ENCODE peak calls at places on chromosomes 2 and 18, in nine cellular contexts. One of them, this sample, is unnamed. For H3K4me1, the result is how much of the 10 kb centered on the place peaks cover.

GRCh38 chr2:106284255-106284654 is 90.2 kb upstream of the UXS1 start:
- DNase-seq in psoas muscle: no peak
- DNase-seq in OCI-LY7: no peak
- DNase-seq in HepG2: no peak
- DNase-seq in neural progenitor cell: no peak
- DNase-seq in A549: no peak
- DNase-seq in lower lobe of right lung: no peak
- DNase-seq in upper lobe of left lung: no peak
- DNase-seq in keratinocyte: no peak
- DNase-seq in this sample: no peak

GRCh38 chr2:73984203-73984921 is at the start of gene TET3:
- DNase-seq in lower lobe of right lung: peak
- DNase-seq in upper lobe of left lung: peak
- DNase-seq in HepG2: no peak
- DNase-seq in A549: peak
- DNase-seq in keratinocyte: no peak
- DNase-seq in psoas muscle: peak
- DNase-seq in neural progenitor cell: peak
- DNase-seq in OCI-LY7: peak
- DNase-seq in this sample: peak

GRCh38 chr2:84807063-84807485 is 73.8 kb downstream of the TRABD2A start:
- DNase-seq in HepG2: no peak
- DNase-seq in OCI-LY7: no peak
- DNase-seq in upper lobe of left lung: peak
- DNase-seq in keratinocyte: no peak
- DNase-seq in neural progenitor cell: no peak
- DNase-seq in psoas muscle: no peak
- DNase-seq in lower lobe of right lung: peak
- DNase-seq in A549: peak
- DNase-seq in this sample: no peak

GRCh38 chr2:234621120-234621519 is 124.2 kb upstream of the ARL4C start:
- DNase-seq in OCI-LY7: no peak
- DNase-seq in keratinocyte: no peak
- DNase-seq in neural progenitor cell: no peak
- DNase-seq in A549: no peak
- DNase-seq in HepG2: no peak
- DNase-seq in lower lobe of right lung: no peak
- DNase-seq in psoas muscle: no peak
- DNase-seq in upper lobe of left lung: no peak
- DNase-seq in this sample: no peak

GRCh38 chr2:69222984-69223658 is 163.9 kb downstream of the GFPT1 start:
- DNase-seq in upper lobe of left lung: peak
- DNase-seq in neural progenitor cell: no peak
- DNase-seq in keratinocyte: no peak
- DNase-seq in OCI-LY7: no peak
- DNase-seq in HepG2: no peak
- DNase-seq in A549: no peak
- DNase-seq in psoas muscle: no peak
- DNase-seq in lower lobe of right lung: no peak
- DNase-seq in this sample: peak

GRCh38 chr2:239263937-239264837 is 136.6 kb downstream of the HDAC4 start:
- DNase-seq in psoas muscle: peak
- DNase-seq in lower lobe of right lung: no peak
- DNase-seq in HepG2: no peak
- DNase-seq in upper lobe of left lung: no peak
- DNase-seq in A549: no peak
- DNase-seq in keratinocyte: no peak
- DNase-seq in OCI-LY7: peak
- DNase-seq in neural progenitor cell: no peak
- DNase-seq in this sample: no peak

GRCh38 chr2:132503621-132504200 is 87.1 kb downstream of the GPR39 start:
- DNase-seq in lower lobe of right lung: no peak
- DNase-seq in A549: peak
- DNase-seq in neural progenitor cell: no peak
- DNase-seq in psoas muscle: no peak
- DNase-seq in keratinocyte: no peak
- DNase-seq in upper lobe of left lung: no peak
- DNase-seq in HepG2: no peak
- DNase-seq in OCI-LY7: no peak
- DNase-seq in this sample: no peak

GRCh38 chr2:237283136-237283928 is 130.6 kb downstream of the COL6A3 start:
- DNase-seq in A549: no peak
- DNase-seq in neural progenitor cell: no peak
- DNase-seq in HepG2: no peak
- DNase-seq in lower lobe of right lung: no peak
- DNase-seq in psoas muscle: no peak
- DNase-seq in upper lobe of left lung: no peak
- DNase-seq in OCI-LY7: no peak
- DNase-seq in keratinocyte: no peak
- DNase-seq in this sample: no peak

GRCh38 chr2:120491111-120491625 is 145.2 kb downstream of the INHBB start:
- DNase-seq in neural progenitor cell: no peak
- DNase-seq in OCI-LY7: no peak
- DNase-seq in A549: no peak
- DNase-seq in lower lobe of right lung: no peak
- DNase-seq in keratinocyte: no peak
- DNase-seq in psoas muscle: peak
- DNase-seq in upper lobe of left lung: no peak
- DNase-seq in HepG2: no peak
- DNase-seq in this sample: no peak

GRCh38 chr18:63311481-63312409 is 7.8 kb downstream of the BCL2 start:
- DNase-seq in neural progenitor cell: no peak
- DNase-seq in A549: no peak
- DNase-seq in upper lobe of left lung: no peak
- DNase-seq in psoas muscle: no peak
- DNase-seq in keratinocyte: no peak
- DNase-seq in OCI-LY7: no peak
- DNase-seq in lower lobe of right lung: no peak
- DNase-seq in HepG2: no peak
- DNase-seq in this sample: no peak

GRCh38 chr2:135836596-135836995 is 388 bp downstream of the LCT start:
- DNase-seq in HepG2: no peak
- DNase-seq in lower lobe of right lung: no peak
- DNase-seq in psoas muscle: no peak
- DNase-seq in keratinocyte: no peak
- DNase-seq in upper lobe of left lung: no peak
- DNase-seq in A549: no peak
- DNase-seq in neural progenitor cell: no peak
- DNase-seq in OCI-LY7: no peak
- DNase-seq in this sample: no peak

GRCh38 chr2:10058251-10059015 is 15.1 kb downstream of the KLF11 start:
- DNase-seq in psoas muscle: no peak
- DNase-seq in A549: no peak
- DNase-seq in lower lobe of right lung: peak
- DNase-seq in OCI-LY7: no peak
- DNase-seq in neural progenitor cell: no peak
- DNase-seq in HepG2: no peak
- DNase-seq in keratinocyte: no peak
- DNase-seq in upper lobe of left lung: no peak
- DNase-seq in this sample: no peak

GRCh38 chr2:62554440-62554839 is 48.4 kb upstream of the TMEM17 start:
- DNase-seq in A549: no peak
- DNase-seq in neural progenitor cell: no peak
- DNase-seq in upper lobe of left lung: no peak
- DNase-seq in OCI-LY7: no peak
- DNase-seq in lower lobe of right lung: no peak
- DNase-seq in keratinocyte: no peak
- DNase-seq in HepG2: no peak
- DNase-seq in psoas muscle: no peak
- DNase-seq in this sample: no peak

GRCh38 chr2:121966663-121967062 is 211.2 kb downstream of the TSN start:
- DNase-seq in upper lobe of left lung: no peak
- DNase-seq in HepG2: no peak
- DNase-seq in neural progenitor cell: no peak
- DNase-seq in keratinocyte: no peak
- DNase-seq in OCI-LY7: no peak
- DNase-seq in psoas muscle: no peak
- DNase-seq in lower lobe of right lung: no peak
- DNase-seq in A549: no peak
- DNase-seq in this sample: no peak

GRCh38 chr2:6421888-6422287 is 443.8 kb downstream of the CMPK2 start:
- DNase-seq in OCI-LY7: no peak
- DNase-seq in HepG2: no peak
- DNase-seq in neural progenitor cell: no peak
- DNase-seq in A549: no peak
- DNase-seq in psoas muscle: no peak
- DNase-seq in keratinocyte: no peak
- DNase-seq in lower lobe of right lung: no peak
- DNase-seq in upper lobe of left lung: no peak
- DNase-seq in this sample: no peak

GRCh38 chr2:240623531-240624010 is 1.7 kb upstream of the GPR35 start:
- DNase-seq in lower lobe of right lung: peak
- DNase-seq in neural progenitor cell: no peak
- DNase-seq in HepG2: no peak
- DNase-seq in keratinocyte: no peak
- DNase-seq in OCI-LY7: no peak
- DNase-seq in psoas muscle: peak
- DNase-seq in upper lobe of left lung: no peak
- DNase-seq in A549: no peak
- DNase-seq in this sample: peak

GRCh38 chr2:182077451-182078142 is 91.9 kb downstream of the PPP1R1C start:
- DNase-seq in HepG2: peak
- DNase-seq in keratinocyte: peak
- DNase-seq in A549: peak
- DNase-seq in lower lobe of right lung: no peak
- DNase-seq in OCI-LY7: peak
- DNase-seq in neural progenitor cell: peak
- DNase-seq in upper lobe of left lung: peak
- DNase-seq in psoas muscle: no peak
- DNase-seq in this sample: no peak

GRCh38 chr18:62409821-62410220 is 84.7 kb downstream of the TNFRSF11A start:
- DNase-seq in psoas muscle: no peak
- DNase-seq in upper lobe of left lung: no peak
- DNase-seq in OCI-LY7: no peak
- DNase-seq in keratinocyte: no peak
- DNase-seq in neural progenitor cell: no peak
- DNase-seq in A549: no peak
- DNase-seq in HepG2: no peak
- DNase-seq in lower lobe of right lung: no peak
- DNase-seq in this sample: no peak

GRCh38 chr18:14970027-14970426 is 222.1 kb downstream of the ANKRD30B start:
- DNase-seq in neural progenitor cell: no peak
- DNase-seq in HepG2: no peak
- DNase-seq in OCI-LY7: no peak
- DNase-seq in lower lobe of right lung: no peak
- DNase-seq in keratinocyte: no peak
- DNase-seq in upper lobe of left lung: no peak
- DNase-seq in psoas muscle: no peak
- DNase-seq in A549: no peak
- DNase-seq in this sample: no peak

GRCh38 chr2:85945172-85945571 is 56.4 kb upstream of the ST3GAL5 start:
- DNase-seq in A549: no peak
- DNase-seq in neural progenitor cell: no peak
- DNase-seq in lower lobe of right lung: no peak
- DNase-seq in upper lobe of left lung: no peak
- DNase-seq in HepG2: no peak
- DNase-seq in psoas muscle: no peak
- DNase-seq in keratinocyte: no peak
- DNase-seq in OCI-LY7: no peak
- DNase-seq in this sample: no peak

GRCh38 chr2:229956491-229956890 is 34.2 kb downstream of the FBXO36 start:
- DNase-seq in keratinocyte: no peak
- DNase-seq in HepG2: no peak
- DNase-seq in neural progenitor cell: peak
- DNase-seq in psoas muscle: no peak
- DNase-seq in A549: no peak
- DNase-seq in lower lobe of right lung: no peak
- DNase-seq in upper lobe of left lung: no peak
- DNase-seq in OCI-LY7: no peak
- DNase-seq in this sample: no peak

GRCh38 chr18:23284629-23285028 is 149.3 kb downstream of the CABLES1 start:
- DNase-seq in lower lobe of right lung: no peak
- DNase-seq in OCI-LY7: no peak
- DNase-seq in HepG2: no peak
- DNase-seq in keratinocyte: no peak
- DNase-seq in psoas muscle: no peak
- DNase-seq in neural progenitor cell: no peak
- DNase-seq in upper lobe of left lung: no peak
- DNase-seq in A549: no peak
- DNase-seq in this sample: no peak
- H3K27ac ChIP-seq in lower lobe of right lung: no peak
- H3K27ac ChIP-seq in OCI-LY7: no peak
- H3K27ac ChIP-seq in HepG2: no peak
- H3K27ac ChIP-seq in keratinocyte: peak
- H3K27ac ChIP-seq in psoas muscle: no peak
- H3K27ac ChIP-seq in neural progenitor cell: no peak
- H3K27ac ChIP-seq in upper lobe of left lung: no peak
- H3K27ac ChIP-seq in A549: peak
- H3K27ac ChIP-seq in this sample: no peak

GRCh38 chr18:8830067-8831060 is 125.0 kb downstream of the MTCL1 start:
- DNase-seq in OCI-LY7: no peak
- DNase-seq in psoas muscle: no peak
- DNase-seq in HepG2: no peak
- DNase-seq in keratinocyte: no peak
- DNase-seq in A549: no peak
- DNase-seq in neural progenitor cell: no peak
- DNase-seq in upper lobe of left lung: no peak
- DNase-seq in lower lobe of right lung: no peak
- DNase-seq in this sample: no peak
- H3K4me1 ChIP-seq in OCI-LY7: under half
- H3K4me1 ChIP-seq in psoas muscle: under half
- H3K4me1 ChIP-seq in HepG2: under half
- H3K4me1 ChIP-seq in keratinocyte: under half
- H3K4me1 ChIP-seq in A549: under half
- H3K4me1 ChIP-seq in neural progenitor cell: under half
- H3K4me1 ChIP-seq in upper lobe of left lung: under half
- H3K4me1 ChIP-seq in lower lobe of right lung: under half
- H3K4me1 ChIP-seq in this sample: under half

GRCh38 chr2:53182609-53183008 is 585.0 kb upstream of the CHAC2 start:
- DNase-seq in keratinocyte: no peak
- DNase-seq in A549: no peak
- DNase-seq in lower lobe of right lung: no peak
- DNase-seq in upper lobe of left lung: no peak
- DNase-seq in HepG2: no peak
- DNase-seq in psoas muscle: no peak
- DNase-seq in OCI-LY7: no peak
- DNase-seq in neural progenitor cell: peak
- DNase-seq in this sample: no peak
- H3K4me3 ChIP-seq in keratinocyte: no peak
- H3K4me3 ChIP-seq in A549: no peak
- H3K4me3 ChIP-seq in lower lobe of right lung: no peak
- H3K4me3 ChIP-seq in upper lobe of left lung: no peak
- H3K4me3 ChIP-seq in HepG2: no peak
- H3K4me3 ChIP-seq in psoas muscle: no peak
- H3K4me3 ChIP-seq in OCI-LY7: no peak
- H3K4me3 ChIP-seq in neural progenitor cell: no peak
- H3K4me3 ChIP-seq in this sample: no peak

GRCh38 chr2:152415231-152415642 is 80.3 kb downstream of the FMNL2 start:
- DNase-seq in neural progenitor cell: no peak
- DNase-seq in A549: no peak
- DNase-seq in HepG2: peak
- DNase-seq in OCI-LY7: no peak
- DNase-seq in lower lobe of right lung: no peak
- DNase-seq in keratinocyte: peak
- DNase-seq in upper lobe of left lung: no peak
- DNase-seq in psoas muscle: no peak
- DNase-seq in this sample: no peak
- H3K27ac ChIP-seq in neural progenitor cell: no peak
- H3K27ac ChIP-seq in A549: peak
- H3K27ac ChIP-seq in HepG2: peak
- H3K27ac ChIP-seq in OCI-LY7: no peak
- H3K27ac ChIP-seq in lower lobe of right lung: no peak
- H3K27ac ChIP-seq in keratinocyte: peak
- H3K27ac ChIP-seq in upper lobe of left lung: no peak
- H3K27ac ChIP-seq in psoas muscle: peak
- H3K27ac ChIP-seq in this sample: no peak

This sample was measured in heart left ventricle.